ENCODE peak calls at places on chromosome 1, in four cellular contexts. J is colonic mucosa, Y is GDM1, N is Right ventricle myocardium inferior. X is an unnamed sample.

GRCh38 chr1:41408691-41409090 is 47.5 kb downstream of the FOXO6 start:
- DNase-seq in J (no peak), N (no peak), Y (no peak), X (no peak)

GRCh38 chr1:207007352-207008033 is 25.1 kb downstream of the C1orf116 start:
- DNase-seq in J (no peak), N (no peak), Y (no peak), X (no peak)

GRCh38 chr1:20739225-20739624 is 6.7 kb upstream of the SH2D5 start:
- DNase-seq in N (no peak), Y (no peak), J (no peak), X (no peak)

GRCh38 chr1:29806646-29807319 is 570.5 kb downstream of the PTPRU start:
- DNase-seq in J (no peak), N (no peak), Y (no peak), X (no peak)

GRCh38 chr1:24118410-24119242 is 6.7 kb upstream of the MYOM3 start:
- DNase-seq in N (no peak), J (peak; percentile 74), Y (no peak), X (no peak)

GRCh38 chr1:89603651-89604413 is 29.1 kb upstream of the LRRC8C start:
- DNase-seq in Y (no peak), N (no peak), J (no peak), X (no peak)

GRCh38 chr1:155284476-155284875 is 7.2 kb downstream of the HCN3 start:
- DNase-seq in J (no peak), N (no peak), Y (no peak), X (no peak)

GRCh38 chr1:232471250-232471649 is 158.7 kb downstream of the SIPA1L2 start:
- DNase-seq in Y (no peak), J (no peak), N (no peak), X (no peak)

GRCh38 chr1:6460349-6461236 is 5.4 kb downstream of the TNFRSF25 start:
- DNase-seq in N (no peak), Y (no peak), J (peak; percentile 34), X (no peak)

GRCh38 chr1:225484657-225485606 is 57.1 kb upstream of the LBR start:
- DNase-seq in J (no peak), N (no peak), Y (no peak), X (no peak)

GRCh38 chr1:59769412-59770095 is 45.2 kb upstream of the HOOK1 start:
- DNase-seq in N (no peak), J (no peak), Y (no peak), X (no peak)

GRCh38 chr1:230713915-230714764 is at the start of gene AGT:
- DNase-seq in J (peak; percentile 49), N (peak; percentile 84), Y (no peak), X (peak; percentile 44)

GRCh38 chr1:62962794-62963776 is 179.2 kb downstream of the ATG4C start:
- DNase-seq in N (no peak), Y (no peak), J (peak; percentile 43), X (peak; percentile 85)

GRCh38 chr1:116545359-116545705 is 25.5 kb downstream of the CD58 start:
- DNase-seq in J (no peak), Y (no peak), N (no peak), X (no peak)

GRCh38 chr1:185279571-185279970 is 37.5 kb downstream of the IVNS1ABP start:
- DNase-seq in J (no peak), Y (no peak), N (no peak), X (no peak)

GRCh38 chr1:179826626-179827280 is 50.9 kb downstream of the TOR1AIP2 start:
- DNase-seq in Y (no peak), J (no peak), N (no peak), X (no peak)